ENCODE peak calls at places on chromosomes 2 and 18, in five cellular contexts. S is HCT116, M is fibroblast of lung, V is suprapubic skin, D is astrocyte. W is an unnamed sample. For H3K4me1, the result is how much of the 10 kb centered on the place peaks cover.

GRCh38 chr2:160871096-160871495 is 289.1 kb upstream of the TANK start:
- DNase-seq in S (no peak), M (peak), V (no peak), D (no peak), W (no peak)

GRCh38 chr2:45786030-45786830 is 134.8 kb downstream of the PRKCE start:
- DNase-seq in S (no peak), M (no peak), V (no peak), D (no peak), W (no peak)

GRCh38 chr2:219542931-219543595 is 546 bp downstream of the CHPF start:
- DNase-seq in S (no peak), M (peak), V (no peak), D (no peak), W (no peak)

GRCh38 chr18:10465157-10465990 is 10.9 kb downstream of the APCDD1 start:
- DNase-seq in S (no peak), M (no peak), V (no peak), D (no peak), W (no peak)

GRCh38 chr2:145380436-145381017 is 860.6 kb upstream of the ZEB2 start:
- DNase-seq in S (peak), M (peak), V (no peak), D (peak), W (no peak)

GRCh38 chr18:68942230-68942629 is 144.3 kb downstream of the CCDC102B start:
- DNase-seq in S (no peak), M (no peak), V (no peak), D (no peak), W (no peak)

GRCh38 chr2:199488772-199489400 is 31.1 kb upstream of the SATB2 start:
- DNase-seq in S (peak), M (peak), V (no peak), D (peak), W (peak)

GRCh38 chr2:162795312-162795711 is 43.3 kb downstream of the KCNH7 start:
- DNase-seq in S (no peak), M (no peak), V (no peak), D (no peak), W (no peak)

GRCh38 chr2:21030983-21031968 is 12.6 kb downstream of the APOB start:
- DNase-seq in S (no peak), M (no peak), V (no peak), D (no peak), W (no peak)

GRCh38 chr2:135030826-135031225 is 16.4 kb downstream of the MAP3K19 start:
- DNase-seq in S (no peak), M (peak), V (no peak), D (peak), W (no peak)

GRCh38 chr2:138794734-138795133 is 14.5 kb upstream of the NXPH2 start:
- DNase-seq in S (no peak), M (no peak), V (no peak), D (no peak), W (no peak)

GRCh38 chr2:224584768-224585204 is 377 bp downstream of the CUL3 start:
- DNase-seq in S (no peak), M (peak), V (peak), D (no peak), W (no peak)

GRCh38 chr2:147399011-147399410 is 445.8 kb upstream of the ACVR2A start:
- DNase-seq in S (no peak), M (peak), V (no peak), D (no peak), W (peak)

GRCh38 chr18:69638056-69638455 is 237.4 kb downstream of the DOK6 start:
- DNase-seq in S (no peak), M (no peak), V (no peak), D (no peak), W (no peak)

GRCh38 chr2:229297284-229297683 is 26.2 kb upstream of the PID1 start:
- DNase-seq in S (no peak), M (peak), V (no peak), D (no peak), W (no peak)

GRCh38 chr18:69216390-69216789 is 184.3 kb upstream of the DOK6 start:
- DNase-seq in S (no peak), M (no peak), V (no peak), D (peak), W (no peak)

GRCh38 chr18:9839211-9839610 is 46.6 kb upstream of the TXNDC2 start:
- DNase-seq in S (no peak), M (no peak), V (no peak), D (no peak), W (no peak)

GRCh38 chr2:69608109-69608508 is 35.4 kb downstream of the AAK1 start:
- DNase-seq in S (no peak), M (no peak), V (no peak), D (no peak), W (no peak)

GRCh38 chr18:44835555-44836156 is 155.0 kb downstream of the SETBP1 start:
- DNase-seq in S (no peak), M (no peak), V (no peak), D (no peak), W (peak)
- H3K4me3 ChIP-seq in S (no peak), M (no peak), V (no peak), D (no peak), W (no peak)

GRCh38 chr18:79825913-79826312 is 28.2 kb downstream of the KCNG2 start:
- DNase-seq in S (no peak), M (no peak), V (no peak), D (no peak), W (no peak)
- H3K4me1 ChIP-seq in S (under half), M (under half), V (under half), D (under half), W (under half)

DNA sequence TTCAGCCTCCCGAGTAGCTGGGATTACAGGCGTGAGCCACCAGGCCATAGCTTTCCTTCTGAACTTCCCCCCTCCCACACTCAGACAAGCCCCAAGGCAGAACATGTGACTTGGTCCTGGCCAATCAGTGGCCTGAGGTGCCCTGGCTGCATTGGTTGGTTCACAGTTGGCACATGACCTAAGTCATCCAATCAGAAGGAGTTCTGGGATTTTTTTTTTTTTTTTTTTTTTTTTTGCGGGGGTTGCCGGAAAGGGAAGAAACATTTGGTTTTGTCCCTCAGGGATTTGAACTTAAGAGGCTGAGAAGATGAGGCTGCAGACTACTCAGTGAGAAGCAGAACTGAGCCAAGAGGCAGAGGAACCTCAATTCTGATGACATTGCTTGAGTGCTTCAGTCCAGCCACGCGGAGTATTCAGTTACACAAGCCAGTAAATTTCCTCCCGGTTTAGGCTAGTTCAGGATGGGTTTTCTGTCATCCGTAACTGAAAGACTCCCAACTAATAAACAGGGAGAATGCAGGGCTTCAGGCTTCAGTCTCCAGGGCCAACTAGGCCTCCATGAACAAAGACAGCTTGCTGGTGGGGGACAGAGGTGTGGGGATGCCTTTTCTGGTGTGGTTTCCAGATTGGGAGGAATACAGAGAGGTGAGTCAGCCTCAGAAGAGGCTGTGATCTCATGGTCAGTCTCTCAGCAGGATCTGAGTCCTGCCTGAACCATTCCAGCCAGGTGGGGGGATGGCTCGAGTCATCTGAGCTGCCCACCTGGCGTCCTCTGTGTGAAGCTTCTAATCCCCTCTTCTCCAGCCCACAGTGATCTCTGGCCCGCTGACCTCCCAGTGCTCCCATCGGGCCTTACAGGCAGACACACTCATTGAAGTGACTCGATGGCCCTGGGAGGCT is 9.2 kb downstream of the PTMA start:
- DNase-seq in S (peak), M (no peak), V (no peak), D (peak), W (no peak)
- H3K4me3 ChIP-seq in S (peak), M (no peak), V (no peak), D (no peak), W (no peak)

DNA sequence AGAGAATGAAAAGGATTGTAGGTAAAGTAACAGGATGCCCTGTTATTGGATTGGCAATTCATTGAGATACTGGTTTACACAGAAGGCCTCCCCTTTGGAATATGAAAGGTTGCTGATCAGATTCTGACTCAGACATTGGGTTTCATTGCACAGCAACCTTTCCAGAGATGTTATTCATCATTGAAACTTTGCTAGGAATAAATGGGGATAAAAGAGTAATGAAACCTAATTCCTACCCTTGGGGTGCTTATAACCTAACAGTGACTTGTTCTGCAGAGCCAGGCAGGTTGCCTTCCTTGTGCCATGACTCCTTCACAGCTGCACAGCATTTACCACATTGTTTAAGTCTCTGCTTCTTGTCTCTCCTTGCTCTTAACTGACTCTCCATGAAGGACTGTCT is 5.0 kb downstream of the NAB1 start:
- DNase-seq in S (no peak), M (no peak), V (no peak), D (no peak), W (no peak)
- H3K4me1 ChIP-seq in S (under half), M (under half), V (half or more), D (under half), W (under half)

GRCh38 chr2:64284751-64285150 is 140.5 kb upstream of the PELI1 start:
- DNase-seq in S (no peak), M (no peak), V (no peak), D (no peak), W (no peak)

GRCh38 chr2:64283015-64283570 is 138.9 kb upstream of the PELI1 start:
- DNase-seq in S (no peak), M (no peak), V (no peak), D (no peak), W (no peak)

GRCh38 chr2:64288321-64288931 is 144.2 kb upstream of the PELI1 start:
- DNase-seq in S (no peak), M (peak), V (no peak), D (peak), W (no peak)

GRCh38 chr2:64287321-64287720 is 143.1 kb upstream of the PELI1 start:
- DNase-seq in S (no peak), M (no peak), V (no peak), D (no peak), W (no peak)

DNA sequence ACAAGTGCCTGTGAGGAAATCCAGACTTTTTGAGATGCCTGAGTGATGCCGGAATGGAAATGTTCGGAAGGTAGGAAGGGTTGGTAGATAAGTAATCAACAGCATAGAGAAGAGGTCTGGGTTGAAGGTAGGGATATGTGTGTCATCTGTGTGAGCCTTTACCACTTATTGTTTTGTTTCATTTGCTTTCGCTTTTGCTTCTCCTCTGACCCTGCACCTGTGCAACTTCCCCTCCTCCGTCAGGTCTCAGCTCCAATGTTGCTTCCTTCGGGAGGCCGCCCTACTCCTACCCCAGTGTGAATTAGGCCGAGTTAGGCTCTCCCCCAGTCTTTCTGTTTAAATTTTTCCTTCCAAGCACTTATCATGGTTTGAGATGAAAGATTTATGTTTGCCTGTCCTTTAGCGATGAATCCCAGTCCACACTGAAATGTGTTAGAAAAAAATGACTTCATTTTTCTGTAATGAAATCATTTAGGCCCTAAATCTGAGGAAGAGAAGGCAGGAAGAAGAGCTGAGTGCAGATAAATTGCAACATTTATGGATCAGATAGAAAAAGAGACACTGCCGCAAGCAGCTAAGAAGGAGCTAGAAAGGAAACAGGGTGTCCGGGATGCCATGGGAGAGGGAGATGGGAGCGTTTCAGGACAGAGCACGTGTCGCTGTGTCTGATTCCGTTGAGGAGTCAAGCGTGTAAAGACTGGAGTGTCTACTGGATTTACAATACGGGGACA is 139.6 kb upstream of the PELI1 start:
- DNase-seq in S (no peak), M (no peak), V (no peak), D (no peak), W (no peak)
- H3K4me3 ChIP-seq in S (no peak), M (no peak), V (no peak), D (no peak), W (no peak)

DNA sequence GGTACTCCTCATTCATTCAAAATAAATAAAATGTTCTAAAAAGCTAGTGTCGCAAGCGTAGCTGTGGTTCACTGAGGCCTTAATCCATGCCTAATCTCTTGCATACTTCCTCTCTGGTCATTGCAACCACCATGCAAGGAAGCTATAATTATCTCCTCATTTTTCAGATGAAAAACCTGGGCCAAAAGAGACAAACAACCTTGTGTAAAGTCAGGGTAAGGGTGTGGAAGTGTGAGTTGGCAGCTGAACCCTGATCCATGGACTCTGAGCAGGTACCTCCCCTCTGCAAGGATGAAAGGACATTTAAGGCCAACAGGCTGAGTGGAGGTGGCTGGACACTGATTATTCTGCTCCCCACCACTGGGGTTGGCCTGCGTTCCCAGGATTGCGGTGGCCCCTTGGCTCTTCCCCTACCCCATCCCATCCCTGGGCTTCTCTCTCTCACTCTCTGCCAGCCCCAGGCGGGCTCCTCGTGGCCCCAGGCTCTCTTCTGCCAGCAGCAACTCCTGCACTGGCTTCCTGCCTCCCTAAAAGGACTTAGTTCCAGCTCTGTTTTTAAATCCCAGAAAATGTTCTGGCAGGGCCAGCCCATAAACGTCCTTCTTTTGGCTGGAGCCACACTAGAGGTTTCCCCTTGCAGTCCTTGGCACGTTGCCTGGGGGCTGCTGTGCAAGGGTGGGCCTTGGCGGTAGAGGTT is 72.0 kb upstream of the AFF3 start:
- DNase-seq in S (no peak), M (no peak), V (no peak), D (no peak), W (no peak)
- H3K4me1 ChIP-seq in S (under half), M (under half), V (under half), D (under half), W (under half)

DNA sequence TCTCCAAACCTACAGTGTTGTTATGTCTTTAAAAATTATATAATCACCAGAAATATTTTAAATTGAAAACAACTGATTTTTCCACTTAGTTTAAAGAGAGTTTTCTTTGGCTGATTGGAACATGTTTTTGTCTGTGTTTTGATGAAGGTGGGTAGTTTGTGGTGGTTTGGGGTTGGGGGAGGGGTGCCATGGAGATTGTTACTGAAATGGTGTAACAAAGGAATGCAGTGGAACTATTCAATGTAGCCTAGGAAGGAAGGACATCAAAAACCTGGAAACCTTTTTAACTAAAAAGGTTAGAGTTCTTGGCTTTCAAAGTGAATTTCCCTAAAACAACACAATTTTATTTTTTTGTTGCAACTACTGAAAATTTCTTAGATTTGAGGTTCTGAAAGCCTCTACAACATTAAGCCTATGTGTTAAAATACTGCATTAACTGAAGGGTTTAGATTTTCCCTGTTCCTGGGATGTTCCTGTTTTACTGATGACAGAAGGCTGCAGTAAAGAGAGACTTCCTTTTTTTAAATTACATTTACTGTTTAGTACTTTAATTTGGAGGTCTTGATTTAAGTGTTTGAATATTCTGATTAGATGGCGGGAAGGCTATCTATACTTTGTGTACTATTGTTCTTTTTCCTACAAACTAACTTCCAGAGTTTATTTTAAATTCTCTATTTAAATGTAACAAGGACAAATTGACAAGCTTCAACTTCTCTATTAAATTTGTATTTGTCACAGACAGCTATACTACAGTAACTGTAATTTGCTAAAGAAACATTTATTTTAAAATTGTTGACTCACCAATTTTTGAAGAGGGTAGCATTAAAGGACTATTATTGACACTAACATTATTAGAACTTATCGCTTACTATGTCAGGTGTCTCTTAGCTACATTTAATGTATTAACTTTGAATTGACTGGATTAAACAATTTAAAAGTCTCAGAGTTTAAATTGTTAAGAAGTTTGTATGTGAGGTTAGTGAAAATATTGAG is 87.7 kb downstream of the LIMS1 start:
- DNase-seq in S (no peak), M (no peak), V (no peak), D (no peak), W (no peak)
- H3K4me3 ChIP-seq in S (no peak), M (no peak), V (peak), D (no peak), W (no peak)

GRCh38 chr2:40406485-40407289 is 45.2 kb downstream of the SLC8A1 start:
- DNase-seq in S (no peak), M (no peak), V (no peak), D (no peak), W (no peak)
- H3K4me1 ChIP-seq in S (under half), M (under half), V (under half), D (under half), W (under half)

GRCh38 chr2:240456607-240457222 is 21.3 kb downstream of the GPC1 start:
- DNase-seq in S (no peak), M (no peak), V (no peak), D (no peak), W (no peak)
- H3K4me3 ChIP-seq in S (no peak), M (no peak), V (no peak), D (no peak), W (no peak)

DNA sequence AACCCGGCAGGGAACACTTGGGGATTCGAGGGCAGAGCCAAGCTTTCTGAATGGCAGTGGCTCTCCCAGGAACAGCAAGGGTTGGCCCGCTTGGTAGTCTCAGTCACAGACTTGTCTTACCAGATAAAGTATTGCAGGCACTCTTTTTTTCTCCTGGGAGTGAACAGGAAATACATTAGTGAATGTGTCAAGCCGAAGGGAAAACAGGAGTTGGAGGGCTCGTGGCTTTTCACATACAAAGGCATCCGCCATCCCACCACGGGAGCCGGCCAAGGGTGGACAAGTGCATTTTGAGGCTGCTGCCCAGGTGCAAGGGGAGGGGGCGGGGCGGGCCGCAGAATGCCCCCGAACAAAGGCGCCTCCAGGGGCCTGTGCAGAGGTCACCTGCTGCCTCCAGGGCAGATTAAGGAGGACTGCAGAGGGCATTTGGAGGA is 163.3 kb upstream of the SIX3 start:
- DNase-seq in S (no peak), M (no peak), V (no peak), D (no peak), W (no peak)
- H3K4me1 ChIP-seq in S (under half), M (under half), V (under half), D (under half), W (under half)